ENCODE peak calls at places on chromosome 7, in four cellular contexts. One of them, this sample, is unnamed.

GRCh38 chr7:8210845-8211724 is 50.9 kb downstream of the ICA1 start:
- DNase-seq in heart right ventricle: no peak
- DNase-seq in epithelial cell of esophagus: no peak
- DNase-seq in mammary epithelial cell: no peak
- DNase-seq in this sample: no peak

GRCh38 chr7:66183700-66184099 is 21.4 kb upstream of the TPST1 start:
- DNase-seq in heart right ventricle: no peak
- DNase-seq in epithelial cell of esophagus: peak; percentile 91
- DNase-seq in mammary epithelial cell: peak; percentile 61
- DNase-seq in this sample: no peak

GRCh38 chr7:2621061-2621828 is 10.5 kb upstream of the TTYH3 start:
- DNase-seq in heart right ventricle: peak; percentile 75
- DNase-seq in epithelial cell of esophagus: no peak
- DNase-seq in mammary epithelial cell: no peak
- DNase-seq in this sample: no peak

GRCh38 chr7:100364480-100364879 is 6.6 kb downstream of the PILRB start:
- DNase-seq in heart right ventricle: no peak
- DNase-seq in epithelial cell of esophagus: no peak
- DNase-seq in mammary epithelial cell: no peak
- DNase-seq in this sample: no peak

GRCh38 chr7:106071356-106071998 is 40.6 kb downstream of the SYPL1 start:
- DNase-seq in heart right ventricle: no peak
- DNase-seq in epithelial cell of esophagus: peak; percentile 95
- DNase-seq in mammary epithelial cell: no peak
- DNase-seq in this sample: no peak

GRCh38 chr7:119283353-119283752 is 989.6 kb upstream of the KCND2 start:
- DNase-seq in heart right ventricle: no peak
- DNase-seq in epithelial cell of esophagus: no peak
- DNase-seq in mammary epithelial cell: no peak
- DNase-seq in this sample: no peak

GRCh38 chr7:3399858-3400257 is 98.8 kb downstream of the SDK1 start:
- DNase-seq in heart right ventricle: no peak
- DNase-seq in epithelial cell of esophagus: peak; percentile 43
- DNase-seq in mammary epithelial cell: peak; percentile 24
- DNase-seq in this sample: no peak

GRCh38 chr7:27118580-27118979 is 12.0 kb downstream of the HOXA4 start:
- DNase-seq in heart right ventricle: no peak
- DNase-seq in epithelial cell of esophagus: no peak
- DNase-seq in mammary epithelial cell: peak; percentile 6
- DNase-seq in this sample: no peak

GRCh38 chr7:74275401-74275881 is 13.8 kb upstream of the CLIP2 start:
- DNase-seq in heart right ventricle: no peak
- DNase-seq in epithelial cell of esophagus: no peak
- DNase-seq in mammary epithelial cell: no peak
- DNase-seq in this sample: no peak

GRCh38 chr7:93817561-93817960 is 73.0 kb downstream of the TFPI2 start:
- DNase-seq in heart right ventricle: no peak
- DNase-seq in epithelial cell of esophagus: no peak
- DNase-seq in mammary epithelial cell: no peak
- DNase-seq in this sample: no peak

GRCh38 chr7:131188367-131189339 is 139.0 kb upstream of the MKLN1 start:
- DNase-seq in heart right ventricle: no peak
- DNase-seq in epithelial cell of esophagus: peak; percentile 98
- DNase-seq in mammary epithelial cell: peak; percentile 99
- DNase-seq in this sample: peak; percentile 37

GRCh38 chr7:44733708-44734481 is 14.8 kb upstream of the ZMIZ2 start:
- DNase-seq in heart right ventricle: no peak
- DNase-seq in epithelial cell of esophagus: peak; percentile 76
- DNase-seq in mammary epithelial cell: peak; percentile 80
- DNase-seq in this sample: no peak

GRCh38 chr7:25632616-25633015 is 404.3 kb upstream of the NPVF start:
- DNase-seq in heart right ventricle: no peak
- DNase-seq in epithelial cell of esophagus: no peak
- DNase-seq in mammary epithelial cell: no peak
- DNase-seq in this sample: no peak

GRCh38 chr7:28037220-28038010 is 143.2 kb downstream of the JAZF1 start:
- DNase-seq in heart right ventricle: no peak
- DNase-seq in epithelial cell of esophagus: peak; percentile 93
- DNase-seq in mammary epithelial cell: peak; percentile 96
- DNase-seq in this sample: no peak

GRCh38 chr7:5695037-5695708 is 86.3 kb downstream of the RNF216 start:
- DNase-seq in heart right ventricle: peak; percentile 47
- DNase-seq in epithelial cell of esophagus: peak; percentile 26
- DNase-seq in mammary epithelial cell: peak; percentile 69
- DNase-seq in this sample: peak; percentile 28

GRCh38 chr7:143375298-143376034 is 5.7 kb upstream of the ZYX start:
- DNase-seq in heart right ventricle: no peak
- DNase-seq in epithelial cell of esophagus: no peak
- DNase-seq in mammary epithelial cell: no peak
- DNase-seq in this sample: peak; percentile 48

GRCh38 chr7:16644987-16645592 is 464 bp downstream of the ANKMY2 start:
- DNase-seq in heart right ventricle: peak; percentile 45
- DNase-seq in epithelial cell of esophagus: no peak
- DNase-seq in mammary epithelial cell: no peak
- DNase-seq in this sample: no peak

GRCh38 chr7:2632717-2633537 is 1.1 kb downstream of the TTYH3 start:
- DNase-seq in heart right ventricle: peak; percentile 63
- DNase-seq in epithelial cell of esophagus: peak; percentile 79
- DNase-seq in mammary epithelial cell: peak; percentile 58
- DNase-seq in this sample: peak; percentile 44

GRCh38 chr7:98733036-98733435 is 116.0 kb downstream of the NPTX2 start:
- DNase-seq in heart right ventricle: no peak
- DNase-seq in epithelial cell of esophagus: peak; percentile 32
- DNase-seq in mammary epithelial cell: peak; percentile 20
- DNase-seq in this sample: no peak

GRCh38 chr7:7210475-7211237 is 28.3 kb downstream of the C1GALT1 start:
- DNase-seq in heart right ventricle: no peak
- DNase-seq in epithelial cell of esophagus: no peak
- DNase-seq in mammary epithelial cell: no peak
- DNase-seq in this sample: no peak

DNA sequence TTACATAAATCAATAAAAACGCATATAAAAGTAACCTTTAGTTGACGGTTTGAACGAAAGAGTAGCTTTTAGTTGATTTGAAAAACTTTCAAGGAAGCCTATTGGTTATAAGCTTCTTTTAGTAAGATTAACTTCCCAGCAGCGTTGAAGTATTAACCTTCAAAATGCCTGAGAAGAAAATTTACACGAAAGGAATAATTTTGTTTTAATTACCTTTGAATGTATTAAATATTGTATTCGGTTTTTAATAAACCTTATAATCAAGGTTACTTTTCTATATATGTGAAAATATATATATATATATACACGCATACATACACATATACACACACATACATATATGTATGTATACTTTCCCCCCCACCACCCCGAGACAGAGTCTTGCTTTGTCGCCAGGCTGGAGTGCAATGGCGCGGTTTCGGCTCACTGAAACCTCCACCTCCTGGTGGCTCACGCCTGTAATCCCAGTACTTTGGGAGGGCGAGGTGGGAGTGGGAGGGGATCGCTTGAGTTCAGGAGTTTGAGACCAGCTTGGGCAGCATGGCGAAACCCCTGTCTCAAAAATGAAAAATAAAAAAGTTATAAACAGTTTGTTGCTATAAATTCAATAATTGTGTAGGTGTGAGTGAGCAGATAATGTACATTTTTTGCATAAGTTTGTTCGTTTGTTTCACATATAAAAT is 57.6 kb upstream of the EZH2 start:
- DNase-seq in heart right ventricle: peak; percentile 37
- DNase-seq in epithelial cell of esophagus: peak; percentile 82
- DNase-seq in mammary epithelial cell: peak; percentile 67
- DNase-seq in this sample: peak; percentile 50
- TF ChIP-seq CTCF in heart right ventricle: peak; percentile 11
- TF ChIP-seq CTCF in epithelial cell of esophagus: peak; percentile 68
- TF ChIP-seq CTCF in mammary epithelial cell: peak; percentile 37
- TF ChIP-seq CTCF in this sample: peak; percentile 46

GRCh38 chr7:40836218-40836617 is 701.4 kb downstream of the SUGCT start:
- DNase-seq in heart right ventricle: no peak
- DNase-seq in epithelial cell of esophagus: peak; percentile 80
- DNase-seq in mammary epithelial cell: peak; percentile 57
- DNase-seq in this sample: no peak

GRCh38 chr7:40828686-40829085 is 693.9 kb downstream of the SUGCT start:
- DNase-seq in heart right ventricle: no peak
- DNase-seq in epithelial cell of esophagus: no peak
- DNase-seq in mammary epithelial cell: no peak
- DNase-seq in this sample: no peak

GRCh38 chr7:40829201-40829600 is 694.4 kb downstream of the SUGCT start:
- DNase-seq in heart right ventricle: no peak
- DNase-seq in epithelial cell of esophagus: no peak
- DNase-seq in mammary epithelial cell: no peak
- DNase-seq in this sample: no peak

GRCh38 chr7:40833541-40834234 is 698.9 kb downstream of the SUGCT start:
- DNase-seq in heart right ventricle: no peak
- DNase-seq in epithelial cell of esophagus: peak; percentile 36
- DNase-seq in mammary epithelial cell: no peak
- DNase-seq in this sample: no peak
- TF ChIP-seq CTCF in heart right ventricle: no peak
- TF ChIP-seq CTCF in epithelial cell of esophagus: peak; percentile 20
- TF ChIP-seq CTCF in mammary epithelial cell: peak; percentile 26
- TF ChIP-seq CTCF in this sample: no peak

GRCh38 chr7:141275350-141275749 is 201.5 kb downstream of the TMEM178B start:
- DNase-seq in heart right ventricle: no peak
- DNase-seq in epithelial cell of esophagus: no peak
- DNase-seq in mammary epithelial cell: no peak
- DNase-seq in this sample: no peak
- TF ChIP-seq CTCF in heart right ventricle: no peak
- TF ChIP-seq CTCF in epithelial cell of esophagus: no peak
- TF ChIP-seq CTCF in mammary epithelial cell: no peak
- TF ChIP-seq CTCF in this sample: no peak

GRCh38 chr7:101882595-101883564 is 65.5 kb downstream of the CUX1 start:
- DNase-seq in heart right ventricle: peak; percentile 87
- DNase-seq in epithelial cell of esophagus: peak; percentile 100
- DNase-seq in mammary epithelial cell: peak; percentile 99
- DNase-seq in this sample: no peak
- TF ChIP-seq CTCF in heart right ventricle: no peak
- TF ChIP-seq CTCF in epithelial cell of esophagus: no peak
- TF ChIP-seq CTCF in mammary epithelial cell: no peak
- TF ChIP-seq CTCF in this sample: no peak

GRCh38 chr7:115356139-115356746 is 434.3 kb downstream of the MDFIC start:
- DNase-seq in heart right ventricle: no peak
- DNase-seq in epithelial cell of esophagus: peak; percentile 24
- DNase-seq in mammary epithelial cell: no peak
- DNase-seq in this sample: no peak
- TF ChIP-seq CTCF in heart right ventricle: peak; percentile 14
- TF ChIP-seq CTCF in epithelial cell of esophagus: peak; percentile 58
- TF ChIP-seq CTCF in mammary epithelial cell: peak; percentile 44
- TF ChIP-seq CTCF in this sample: peak; percentile 69

DNA sequence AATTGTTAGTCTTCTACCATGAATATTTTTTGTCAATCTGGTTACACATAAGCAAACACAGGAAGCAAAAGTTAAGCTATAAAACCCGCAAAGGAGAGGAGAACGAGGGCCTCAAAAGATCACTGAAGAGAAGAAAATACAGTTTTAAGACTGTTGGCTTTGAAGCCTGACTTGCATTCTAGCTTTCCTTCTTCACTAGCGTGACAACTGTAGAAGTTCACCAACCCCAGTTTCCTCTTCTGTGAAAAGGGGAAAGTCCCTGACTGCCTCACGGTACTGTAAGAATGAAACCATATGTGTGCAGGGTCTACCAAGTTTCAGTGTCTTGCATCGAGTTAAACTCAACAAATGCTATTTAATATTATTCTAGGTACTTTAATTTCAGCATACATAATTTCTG is 7.5 kb upstream of the LRRN3 start:
- DNase-seq in heart right ventricle: no peak
- DNase-seq in epithelial cell of esophagus: no peak
- DNase-seq in mammary epithelial cell: no peak
- DNase-seq in this sample: no peak
- TF ChIP-seq CTCF in heart right ventricle: no peak
- TF ChIP-seq CTCF in epithelial cell of esophagus: no peak
- TF ChIP-seq CTCF in mammary epithelial cell: no peak
- TF ChIP-seq CTCF in this sample: no peak

GRCh38 chr7:39952378-39952777 is 2.3 kb downstream of the CDK13 start:
- DNase-seq in heart right ventricle: no peak
- DNase-seq in epithelial cell of esophagus: peak; percentile 42
- DNase-seq in mammary epithelial cell: peak; percentile 44
- DNase-seq in this sample: no peak

GRCh38 chr7:39951943-39952194 is 1.8 kb downstream of the CDK13 start:
- DNase-seq in heart right ventricle: no peak
- DNase-seq in epithelial cell of esophagus: no peak
- DNase-seq in mammary epithelial cell: no peak
- DNase-seq in this sample: no peak

GRCh38 chr7:39951156-39951942 is 1.3 kb downstream of the CDK13 start:
- DNase-seq in heart right ventricle: peak; percentile 50
- DNase-seq in epithelial cell of esophagus: peak; percentile 61
- DNase-seq in mammary epithelial cell: peak; percentile 56
- DNase-seq in this sample: peak; percentile 59

GRCh38 chr7:39954694-39955093 is 4.6 kb downstream of the CDK13 start:
- DNase-seq in heart right ventricle: no peak
- DNase-seq in epithelial cell of esophagus: no peak
- DNase-seq in mammary epithelial cell: no peak
- DNase-seq in this sample: no peak

DNA sequence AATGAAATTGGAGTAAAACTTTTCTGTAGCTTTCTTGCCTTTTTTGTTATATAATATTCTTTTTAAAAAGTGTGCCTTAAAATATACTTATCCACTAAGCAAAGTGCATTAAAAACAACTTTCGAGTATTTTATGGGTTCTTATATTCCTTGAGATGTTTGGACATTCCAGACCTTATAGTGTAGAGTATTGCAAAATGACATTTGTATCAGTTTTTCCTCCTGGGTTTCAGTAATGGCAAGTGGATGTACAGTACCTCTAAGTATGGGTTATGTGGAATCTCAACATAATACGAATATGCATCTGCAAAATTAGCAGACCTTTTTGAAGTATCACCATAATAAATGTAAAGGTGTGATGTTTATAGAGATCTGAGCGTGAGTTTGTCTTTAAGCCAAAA is 2.7 kb downstream of the CDK13 start:
- DNase-seq in heart right ventricle: no peak
- DNase-seq in epithelial cell of esophagus: no peak
- DNase-seq in mammary epithelial cell: peak; percentile 11
- DNase-seq in this sample: no peak
- TF ChIP-seq CTCF in heart right ventricle: no peak
- TF ChIP-seq CTCF in epithelial cell of esophagus: no peak
- TF ChIP-seq CTCF in mammary epithelial cell: no peak
- TF ChIP-seq CTCF in this sample: no peak

GRCh38 chr7:30845426-30846135 is 66.1 kb upstream of the AQP1 start:
- DNase-seq in heart right ventricle: peak; percentile 41
- DNase-seq in epithelial cell of esophagus: peak; percentile 33
- DNase-seq in mammary epithelial cell: peak; percentile 49
- DNase-seq in this sample: no peak

GRCh38 chr7:30844916-30845315 is 66.7 kb upstream of the AQP1 start:
- DNase-seq in heart right ventricle: no peak
- DNase-seq in epithelial cell of esophagus: no peak
- DNase-seq in mammary epithelial cell: no peak
- DNase-seq in this sample: no peak

GRCh38 chr7:30842542-30843451 is 68.9 kb upstream of the AQP1 start:
- DNase-seq in heart right ventricle: no peak
- DNase-seq in epithelial cell of esophagus: no peak
- DNase-seq in mammary epithelial cell: no peak
- DNase-seq in this sample: no peak

GRCh38 chr7:30844483-30844874 is 67.2 kb upstream of the AQP1 start:
- DNase-seq in heart right ventricle: no peak
- DNase-seq in epithelial cell of esophagus: no peak
- DNase-seq in mammary epithelial cell: no peak
- DNase-seq in this sample: no peak

GRCh38 chr7:30843741-30844482 is 67.7 kb upstream of the AQP1 start:
- DNase-seq in heart right ventricle: no peak
- DNase-seq in epithelial cell of esophagus: no peak
- DNase-seq in mammary epithelial cell: no peak
- DNase-seq in this sample: no peak
- TF ChIP-seq CTCF in heart right ventricle: no peak
- TF ChIP-seq CTCF in epithelial cell of esophagus: no peak
- TF ChIP-seq CTCF in mammary epithelial cell: no peak
- TF ChIP-seq CTCF in this sample: no peak